ENCODE peak calls at places on chromosomes 7 and 10, in eight cellular contexts. One of them, this sample, is unnamed.

GRCh38 chr7:40221836-40222235 is 87.0 kb downstream of the SUGCT start:
- DNase-seq in GM10248: no peak
- DNase-seq in DND-41: no peak
- DNase-seq in NCI-H1417: no peak
- DNase-seq in AG08396: peak; percentile 71
- DNase-seq in activated naive CD4-positive, alpha-beta T cell treated with anti-CD3 and anti-CD28 coated beads, Interleukin-2, amount 10 ng/mL, durations not matched to agents 7 days and 5 days: no peak
- DNase-seq in cardiac fibroblast: peak; percentile 99
- DNase-seq in AG04450: peak; percentile 70
- DNase-seq in this sample: no peak

GRCh38 chr10:89466599-89467035 is 52.2 kb downstream of the IFIT5 start:
- DNase-seq in GM10248: no peak
- DNase-seq in DND-41: no peak
- DNase-seq in NCI-H1417: peak; percentile 62
- DNase-seq in AG08396: no peak
- DNase-seq in activated naive CD4-positive, alpha-beta T cell treated with anti-CD3 and anti-CD28 coated beads, Interleukin-2, amount 10 ng/mL, durations not matched to agents 7 days and 5 days: no peak
- DNase-seq in cardiac fibroblast: peak; percentile 66
- DNase-seq in AG04450: no peak
- DNase-seq in this sample: peak; percentile 14

GRCh38 chr7:74490546-74490945 is 36.8 kb downstream of the GTF2IRD1 start:
- DNase-seq in GM10248: no peak
- DNase-seq in DND-41: no peak
- DNase-seq in NCI-H1417: no peak
- DNase-seq in AG08396: no peak
- DNase-seq in activated naive CD4-positive, alpha-beta T cell treated with anti-CD3 and anti-CD28 coated beads, Interleukin-2, amount 10 ng/mL, durations not matched to agents 7 days and 5 days: no peak
- DNase-seq in cardiac fibroblast: no peak
- DNase-seq in AG04450: no peak
- DNase-seq in this sample: no peak

GRCh38 chr10:35398355-35398754 is 62.0 kb downstream of the CCNY start:
- DNase-seq in GM10248: no peak
- DNase-seq in DND-41: no peak
- DNase-seq in NCI-H1417: no peak
- DNase-seq in AG08396: no peak
- DNase-seq in activated naive CD4-positive, alpha-beta T cell treated with anti-CD3 and anti-CD28 coated beads, Interleukin-2, amount 10 ng/mL, durations not matched to agents 7 days and 5 days: no peak
- DNase-seq in cardiac fibroblast: no peak
- DNase-seq in AG04450: no peak
- DNase-seq in this sample: no peak

GRCh38 chr10:50470798-50471582 is 152.8 kb downstream of the SGMS1 start:
- DNase-seq in GM10248: no peak
- DNase-seq in DND-41: no peak
- DNase-seq in NCI-H1417: no peak
- DNase-seq in AG08396: no peak
- DNase-seq in activated naive CD4-positive, alpha-beta T cell treated with anti-CD3 and anti-CD28 coated beads, Interleukin-2, amount 10 ng/mL, durations not matched to agents 7 days and 5 days: no peak
- DNase-seq in cardiac fibroblast: no peak
- DNase-seq in AG04450: no peak
- DNase-seq in this sample: no peak

GRCh38 chr7:47100148-47100547 is 481.8 kb downstream of the TNS3 start:
- DNase-seq in GM10248: no peak
- DNase-seq in DND-41: no peak
- DNase-seq in NCI-H1417: no peak
- DNase-seq in AG08396: no peak
- DNase-seq in activated naive CD4-positive, alpha-beta T cell treated with anti-CD3 and anti-CD28 coated beads, Interleukin-2, amount 10 ng/mL, durations not matched to agents 7 days and 5 days: no peak
- DNase-seq in cardiac fibroblast: no peak
- DNase-seq in AG04450: no peak
- DNase-seq in this sample: no peak

GRCh38 chr10:77715081-77715480 is 77.5 kb upstream of the KCNMA1 start:
- DNase-seq in GM10248: no peak
- DNase-seq in DND-41: no peak
- DNase-seq in NCI-H1417: no peak
- DNase-seq in AG08396: no peak
- DNase-seq in activated naive CD4-positive, alpha-beta T cell treated with anti-CD3 and anti-CD28 coated beads, Interleukin-2, amount 10 ng/mL, durations not matched to agents 7 days and 5 days: peak; percentile 30
- DNase-seq in cardiac fibroblast: no peak
- DNase-seq in AG04450: no peak
- DNase-seq in this sample: no peak

GRCh38 chr7:15851201-15851600 is 164.7 kb upstream of the MEOX2 start:
- DNase-seq in GM10248: no peak
- DNase-seq in DND-41: no peak
- DNase-seq in NCI-H1417: no peak
- DNase-seq in AG08396: no peak
- DNase-seq in activated naive CD4-positive, alpha-beta T cell treated with anti-CD3 and anti-CD28 coated beads, Interleukin-2, amount 10 ng/mL, durations not matched to agents 7 days and 5 days: no peak
- DNase-seq in cardiac fibroblast: no peak
- DNase-seq in AG04450: no peak
- DNase-seq in this sample: no peak

GRCh38 chr7:106344206-106344605 is 59.4 kb upstream of the NAMPT start:
- DNase-seq in GM10248: no peak
- DNase-seq in DND-41: no peak
- DNase-seq in NCI-H1417: no peak
- DNase-seq in AG08396: no peak
- DNase-seq in activated naive CD4-positive, alpha-beta T cell treated with anti-CD3 and anti-CD28 coated beads, Interleukin-2, amount 10 ng/mL, durations not matched to agents 7 days and 5 days: no peak
- DNase-seq in cardiac fibroblast: no peak
- DNase-seq in AG04450: no peak
- DNase-seq in this sample: no peak

GRCh38 chr10:26472440-26472778 is 34.3 kb downstream of the APBB1IP start:
- DNase-seq in GM10248: no peak
- DNase-seq in DND-41: no peak
- DNase-seq in NCI-H1417: no peak
- DNase-seq in AG08396: no peak
- DNase-seq in activated naive CD4-positive, alpha-beta T cell treated with anti-CD3 and anti-CD28 coated beads, Interleukin-2, amount 10 ng/mL, durations not matched to agents 7 days and 5 days: no peak
- DNase-seq in cardiac fibroblast: no peak
- DNase-seq in AG04450: no peak
- DNase-seq in this sample: no peak